ENCODE peak calls at places on chromosomes 16 and 17, in seven cellular contexts. M is brain microvascular endothelial cell, A is fibroblast of mammary gland, Y is cardiac muscle cell, U is AG10803, F is right lobe of liver, T is fibroblast of pulmonary artery. D is an unnamed sample.

GRCh38 chr17:5553479-5553878 is 30.8 kb downstream of the NLRP1 start:
- DNase-seq in Y (no peak), M (no peak), A (no peak), T (no peak), F (no peak), U (no peak), D (no peak)

GRCh38 chr16:4994719-4995434 is 36.7 kb downstream of the SEC14L5 start:
- DNase-seq in T (no peak), F (peak; percentile 35), U (peak; percentile 8), Y (no peak), M (no peak), A (no peak), D (no peak)

GRCh38 chr16:85289760-85290625 is 177.7 kb upstream of the CIBAR2 start:
- DNase-seq in A (no peak), U (no peak), M (no peak), T (no peak), Y (no peak), F (no peak), D (no peak)

GRCh38 chr16:1899641-1900451 is 18.4 kb downstream of the HS3ST6 start:
- DNase-seq in F (no peak), U (no peak), M (no peak), A (no peak), T (no peak), Y (no peak), D (no peak)

GRCh38 chr17:58252141-58252540 is 13.8 kb downstream of the LPO start:
- DNase-seq in Y (no peak), F (no peak), M (no peak), T (no peak), U (no peak), A (no peak), D (no peak)

GRCh38 chr17:43908111-43908721 is 880 bp upstream of the MPP2 start:
- DNase-seq in Y (peak; percentile 78), A (peak; percentile 69), M (peak; percentile 51), U (peak; percentile 74), T (peak; percentile 70), F (no peak), D (peak; percentile 78)

GRCh38 chr17:8019665-8020064 is 17.2 kb downstream of the GUCY2D start:
- DNase-seq in M (no peak), T (peak; percentile 28), F (no peak), A (peak; percentile 61), Y (no peak), U (no peak), D (no peak)

GRCh38 chr17:72588561-72588960 is 467.7 kb downstream of the SOX9 start:
- DNase-seq in A (no peak), T (no peak), U (no peak), Y (no peak), F (no peak), M (no peak), D (no peak)

GRCh38 chr16:76573281-76573680 is 296.1 kb downstream of the CNTNAP4 start:
- DNase-seq in U (no peak), M (no peak), T (no peak), F (no peak), Y (no peak), A (no peak), D (no peak)

GRCh38 chr16:72247821-72248253 is 75.9 kb upstream of the PMFBP1 start:
- DNase-seq in F (no peak), M (peak; percentile 28), Y (peak; percentile 33), T (peak; percentile 48), U (peak; percentile 74), A (peak; percentile 83), D (peak; percentile 72)

GRCh38 chr17:76152580-76152979 is 11.5 kb upstream of the FOXJ1 start:
- DNase-seq in M (no peak), T (no peak), F (no peak), U (no peak), A (no peak), Y (no peak), D (no peak)

GRCh38 chr17:15456972-15457722 is 10.3 kb downstream of the CDRT4 start:
- DNase-seq in Y (peak; percentile 87), U (peak; percentile 99), A (peak; percentile 94), M (peak; percentile 37), T (peak; percentile 72), F (no peak), D (peak; percentile 87)

GRCh38 chr17:76275382-76276068 is 10.4 kb downstream of the UBALD2 start:
- DNase-seq in Y (no peak), T (no peak), A (no peak), F (peak; percentile 55), M (no peak), U (no peak), D (no peak)

GRCh38 chr17:42288985-42289862 is 926 bp downstream of the STAT5A start:
- DNase-seq in Y (no peak), U (no peak), A (no peak), F (peak; percentile 73), T (no peak), M (no peak), D (no peak)

GRCh38 chr17:66654764-66655163 is 180.2 kb upstream of the CACNG5 start:
- DNase-seq in Y (no peak), M (no peak), T (no peak), A (peak; percentile 44), F (no peak), U (no peak), D (no peak)
- H3K4me3 ChIP-seq in Y (no peak overlapping the region), M (no peak overlapping the region), T (no peak overlapping the region), A (no peak overlapping the region), F (no peak overlapping the region), U (no peak overlapping the region), D (no peak overlapping the region)

GRCh38 chr16:35195173-35195863 is 1735.9 kb downstream of the TP53TG3F start:
- DNase-seq in Y (no peak), M (no peak), F (no peak), T (no peak), A (no peak), U (no peak), D (no peak)
- TF ChIP-seq CTCF in Y (no peak), M (no peak), F (no peak), T (no peak), A (no peak), U (no peak), D (no peak)

DNA sequence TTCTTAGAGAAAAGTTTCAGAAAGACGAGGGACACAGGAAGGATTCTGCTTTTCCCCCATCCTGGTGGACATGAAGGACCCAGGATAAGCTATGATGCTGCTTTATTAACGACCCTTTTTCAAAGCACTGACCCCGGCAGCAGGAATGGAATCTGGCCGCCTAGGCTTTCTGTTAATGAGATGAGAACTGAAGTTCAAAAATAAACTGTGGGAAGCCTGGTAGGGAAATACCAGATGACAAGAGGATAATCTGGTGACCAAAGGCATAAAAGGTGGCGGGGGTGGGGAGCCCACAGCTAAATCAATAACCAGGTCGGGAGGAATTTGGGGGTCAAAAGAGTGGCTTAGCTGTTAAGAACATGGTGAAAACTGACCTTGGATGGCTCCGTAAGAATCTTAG is 171.0 kb downstream of the XYLT1 start:
- DNase-seq in F (no peak), M (no peak), U (no peak), A (no peak), T (no peak), Y (no peak), D (no peak)
- H3K4me3 ChIP-seq in F (no peak overlapping the region), M (no peak overlapping the region), U (no peak overlapping the region), A (no peak overlapping the region), T (no peak overlapping the region), Y (no peak overlapping the region), D (no peak overlapping the region)

GRCh38 chr16:23155445-23156049 is 6.3 kb upstream of the USP31 start:
- DNase-seq in M (no peak), U (peak; percentile 10), Y (peak; percentile 34), A (peak; percentile 22), T (peak; percentile 29), F (no peak), D (peak; percentile 22)
- TF ChIP-seq CTCF in M (peak; percentile 64), U (peak; percentile 25), Y (peak; percentile 54), A (peak; percentile 49), T (peak; percentile 48), F (no peak), D (peak; percentile 53)

DNA sequence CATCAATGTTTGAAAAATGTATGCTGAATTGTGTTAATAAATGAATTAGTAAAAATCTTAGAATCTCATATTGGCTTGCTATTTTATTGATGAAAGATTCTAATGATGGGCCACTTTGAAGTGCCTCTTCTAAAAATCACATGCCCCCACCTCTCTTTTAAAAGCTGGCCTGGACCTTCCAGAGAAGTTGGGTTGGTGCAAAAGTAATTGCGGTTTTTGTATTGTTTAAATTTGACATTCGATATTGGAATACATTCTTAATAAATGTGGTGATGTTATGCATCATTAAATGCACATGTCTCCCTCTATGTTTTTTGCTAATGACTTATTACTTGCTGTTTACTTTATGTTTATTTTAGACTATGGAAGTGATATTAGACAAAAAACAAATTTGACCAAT is 314.6 kb upstream of the C16orf82 start:
- DNase-seq in F (no peak), U (no peak), A (no peak), T (no peak), Y (no peak), M (no peak), D (no peak)
- H3K4me3 ChIP-seq in F (no peak overlapping the region), U (no peak overlapping the region), A (no peak overlapping the region), T (no peak overlapping the region), Y (no peak overlapping the region), M (no peak overlapping the region), D (no peak overlapping the region)